ENCODE peak calls at places on chromosomes 4 and X, in five cellular contexts. Z is iris pigment epithelial cell, K is mammary epithelial cell, H is sciatic nerve, B is small intestine. M is an unnamed sample.

GRCh38 chrX:36867143-36867542 is 141.0 kb upstream of the FAM47C start:
- DNase-seq in K (peak), Z (peak), H (no peak), B (peak), M (peak)

GRCh38 chrX:8820910-8821527 is 19.8 kb upstream of the FAM9A start:
- DNase-seq in K (no peak), B (no peak), H (no peak), Z (peak), M (no peak)

GRCh38 chrX:143635915-143636314 is at the start of gene SLITRK4:
- DNase-seq in K (no peak), H (no peak), B (peak), Z (no peak), M (no peak)

GRCh38 chr4:173370130-173370476 is 651 bp upstream of the SAP30 start:
- DNase-seq in H (peak), B (no peak), Z (no peak), K (no peak), M (no peak)

GRCh38 chrX:115690554-115691216 is 129.7 kb downstream of the PLS3 start:
- DNase-seq in Z (peak), B (peak), H (peak), K (peak), M (peak)

GRCh38 chr4:27692098-27692679 is 831.5 kb downstream of the STIM2 start:
- DNase-seq in Z (peak), H (no peak), K (peak), B (peak), M (peak)

GRCh38 chrX:30965751-30966150 is 76.7 kb upstream of the TAB3 start:
- DNase-seq in K (no peak), H (no peak), B (no peak), Z (no peak), M (no peak)

GRCh38 chr4:152321408-152321807 is 214.5 kb downstream of the FBXW7 start:
- DNase-seq in H (no peak), K (no peak), B (no peak), Z (no peak), M (peak)

GRCh38 chr4:48068182-48068581 is 51.6 kb downstream of the NIPAL1 start:
- DNase-seq in B (no peak), Z (no peak), H (no peak), K (no peak), M (no peak)

GRCh38 chr4:52157641-52158316 is 106.7 kb downstream of the SPATA18 start:
- DNase-seq in K (no peak), Z (peak), B (no peak), H (peak), M (peak)

GRCh38 chrX:129787336-129788055 is 7.7 kb downstream of the SASH3 start:
- DNase-seq in K (no peak), B (no peak), Z (no peak), H (peak), M (no peak)

GRCh38 chrX:85922821-85923220 is 124.5 kb downstream of the CHM start:
- DNase-seq in K (peak), Z (peak), B (no peak), H (no peak), M (peak)

GRCh38 chrX:38973327-38973726 is 172.1 kb downstream of the MID1IP1 start:
- DNase-seq in H (no peak), Z (no peak), K (no peak), B (no peak), M (peak)

GRCh38 chr4:4820264-4820663 is 39.2 kb upstream of the MSX1 start:
- DNase-seq in B (no peak), K (no peak), Z (no peak), H (no peak), M (no peak)

GRCh38 chrX:136495043-136495442 is 2.3 kb upstream of the HTATSF1 start:
- DNase-seq in B (no peak), H (no peak), K (no peak), Z (no peak), M (no peak)

GRCh38 chr4:1041147-1041935 is 29.9 kb downstream of the FGFRL1 start:
- DNase-seq in H (no peak), B (no peak), K (no peak), Z (peak), M (peak)

GRCh38 chrX:53357799-53358530 is 64.5 kb downstream of the SMC1A start:
- DNase-seq in H (no peak), Z (peak), K (no peak), B (no peak), M (peak)

GRCh38 chr4:75547647-75548387 is 8.0 kb upstream of the ODAPH start:
- DNase-seq in Z (peak), B (no peak), K (no peak), H (peak), M (peak)

GRCh38 chrX:151396042-151396826 is 772 bp upstream of the VMA21 start:
- DNase-seq in K (no peak), B (peak), Z (peak), H (no peak), M (peak)

GRCh38 chrX:6021316-6022091 is 207.2 kb downstream of the NLGN4X start:
- DNase-seq in H (no peak), B (peak), K (peak), Z (peak), M (peak)

GRCh38 chr4:1868293-1868692 is 2.9 kb upstream of the NSD2 start:
- DNase-seq in H (no peak), B (peak), K (no peak), Z (no peak), M (no peak)

GRCh38 chr4:5471691-5472090 is 236.7 kb downstream of the EVC2 start:
- DNase-seq in B (no peak), K (no peak), H (no peak), Z (no peak), M (no peak)

GRCh38 chr4:154435895-154436294 is 55.7 kb downstream of the DCHS2 start:
- DNase-seq in K (no peak), Z (no peak), H (no peak), B (no peak), M (no peak)

GRCh38 chr4:81605278-81605677 is 133.6 kb upstream of the RASGEF1B start:
- DNase-seq in B (peak), H (no peak), K (no peak), Z (no peak), M (no peak)

GRCh38 chrX:128021566-128021965 is 30.6 kb downstream of the ACTRT1 start:
- DNase-seq in H (no peak), B (no peak), K (no peak), Z (no peak), M (no peak)

GRCh38 chr4:17770845-17771244 is 10.6 kb downstream of the FAM184B start:
- DNase-seq in B (no peak), Z (no peak), H (no peak), K (peak), M (no peak)

GRCh38 chr4:121238461-121238860 is 74.3 kb upstream of the TNIP3 start:
- DNase-seq in B (no peak), K (no peak), H (no peak), Z (no peak), M (no peak)

GRCh38 chr4:137536789-137537561 is 4.7 kb upstream of the PCDH18 start:
- DNase-seq in K (no peak), Z (no peak), B (no peak), H (no peak), M (no peak)

GRCh38 chrX:39791691-39792090 is 306.1 kb downstream of the BCOR start:
- DNase-seq in B (no peak), K (no peak), H (no peak), Z (no peak), M (no peak)

GRCh38 chr4:89303989-89304388 is 3.6 kb downstream of the GPRIN3 start:
- DNase-seq in B (no peak), K (no peak), Z (no peak), H (no peak), M (no peak)

GRCh38 chr4:85823295-85823694 is 348.3 kb downstream of the ARHGAP24 start:
- DNase-seq in Z (peak), H (no peak), B (no peak), K (no peak), M (peak)

GRCh38 chrX:150903110-150903508 is 4.6 kb upstream of the CD99L2 start:
- DNase-seq in Z (no peak), B (no peak), K (no peak), H (no peak), M (no peak)

GRCh38 chrX:152932598-152933175 is 34.8 kb downstream of the ZNF185 start:
- DNase-seq in H (no peak), B (no peak), Z (no peak), K (no peak), M (no peak)

GRCh38 chr4:72974694-72975487 is 94.6 kb downstream of the COX18 start:
- DNase-seq in H (no peak), Z (peak), K (peak), B (no peak), M (peak)

GRCh38 chrX:11899091-11899490 is 141.1 kb downstream of the MSL3 start:
- DNase-seq in B (no peak), H (no peak), Z (peak), K (peak), M (peak)

GRCh38 chrX:101485212-101486064 is at the start of gene ARMCX4:
- DNase-seq in H (peak), Z (peak), K (peak), B (peak), M (peak)